ENCODE peak calls at places on chromosome 20, in four cellular contexts. S is H1, O is HepG2, V is K562. C is an unnamed sample.

GRCh38 chr20:56628873-56629463 is at the start of gene TFAP2C:
- DNase-seq in O (no peak), S (no peak), V (peak), C (no peak)

GRCh38 chr20:57654998-57655811 is 35.0 kb upstream of the ZBP1 start:
- DNase-seq in S (no peak), V (no peak), O (no peak), C (no peak)

GRCh38 chr20:13277663-13278295 is 56.7 kb downstream of the ISM1 start:
- DNase-seq in S (no peak), O (no peak), V (no peak), C (no peak)

GRCh38 chr20:57275334-57275733 is 8.9 kb upstream of the BMP7 start:
- DNase-seq in S (no peak), O (no peak), V (no peak), C (no peak)

GRCh38 chr20:22757424-22758189 is 173.2 kb upstream of the FOXA2 start:
- DNase-seq in V (peak), O (no peak), S (no peak), C (no peak)

GRCh38 chr20:32339116-32339515 is 19.0 kb upstream of the ASXL1 start:
- DNase-seq in V (no peak), S (no peak), O (no peak), C (no peak)

GRCh38 chr20:44448753-44449546 is 26.7 kb upstream of the TTPAL start:
- DNase-seq in S (peak), O (peak), V (peak), C (peak)

GRCh38 chr20:33940701-33941100 is 53.0 kb upstream of the RALY start:
- DNase-seq in S (no peak), O (no peak), V (no peak), C (no peak)

GRCh38 chr20:57159193-57159851 is 107.1 kb downstream of the BMP7 start:
- DNase-seq in S (no peak), V (no peak), O (no peak), C (no peak)

GRCh38 chr20:14453259-14453658 is 115.8 kb upstream of the FLRT3 start:
- DNase-seq in V (no peak), O (no peak), S (no peak), C (no peak)

GRCh38 chr20:8457978-8458377 is 325.9 kb downstream of the PLCB1 start:
- DNase-seq in V (no peak), O (no peak), S (no peak), C (no peak)

GRCh38 chr20:10655723-10656122 is 18.1 kb downstream of the JAG1 start:
- DNase-seq in V (no peak), O (no peak), S (no peak), C (no peak)

GRCh38 chr20:49993301-49993751 is 10.5 kb downstream of the SNAI1 start:
- DNase-seq in O (no peak), S (no peak), V (no peak), C (no peak)

GRCh38 chr20:56447227-56447626 is 21.2 kb upstream of the RTF2 start:
- DNase-seq in O (no peak), S (no peak), V (no peak), C (no peak)

GRCh38 chr20:13426870-13427269 is 205.8 kb downstream of the ISM1 start:
- DNase-seq in S (no peak), V (no peak), O (no peak), C (no peak)

GRCh38 chr20:61753196-61753942 is 312.3 kb downstream of the TAF4 start:
- DNase-seq in O (no peak), S (no peak), V (no peak), C (no peak)

DNA sequence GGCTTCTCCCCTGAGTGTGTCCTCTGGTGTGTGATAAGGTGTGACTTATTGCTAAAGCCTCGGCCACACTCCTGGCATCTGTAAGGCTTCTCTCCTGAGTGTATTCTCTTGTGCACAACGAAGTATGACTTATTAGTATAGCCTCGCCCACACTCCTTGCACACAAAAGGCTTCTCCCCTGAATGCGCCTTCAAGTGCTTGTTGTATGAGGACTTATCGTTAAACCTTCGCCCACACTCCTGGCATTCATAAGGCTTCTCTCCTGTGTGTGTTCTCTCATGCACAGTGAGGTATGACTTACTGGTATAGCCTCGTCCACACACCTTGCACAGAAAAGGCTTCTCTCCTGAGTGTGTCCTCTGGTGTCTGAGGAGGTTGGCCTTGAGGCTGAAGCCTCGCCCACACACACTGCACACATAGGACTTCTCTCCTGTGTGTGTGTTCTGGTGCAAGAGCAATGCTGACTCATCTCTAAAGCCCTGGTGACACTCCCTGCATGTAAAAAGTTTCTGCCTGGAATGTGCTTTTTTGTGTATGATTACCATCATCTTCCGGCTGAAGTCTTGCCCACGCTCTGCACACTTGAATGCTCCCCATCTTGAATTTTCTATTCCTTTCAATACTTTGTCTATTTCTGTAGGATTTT is 20.4 kb downstream of the ZNF337 start:
- DNase-seq in V (no peak), O (peak), S (no peak), C (no peak)
- TF ChIP-seq ZNF274 in V (no peak), O (no peak), S (no peak), C (no peak)

GRCh38 chr20:18701969-18702368 is 111.6 kb upstream of the SCP2D1 start:
- DNase-seq in V (no peak), S (no peak), O (no peak), C (no peak)

GRCh38 chr20:18702736-18703135 is 110.8 kb upstream of the SCP2D1 start:
- DNase-seq in O (no peak), V (no peak), S (no peak), C (no peak)

GRCh38 chr20:18705906-18706305 is 107.7 kb upstream of the SCP2D1 start:
- DNase-seq in S (no peak), V (no peak), O (no peak), C (no peak)

DNA sequence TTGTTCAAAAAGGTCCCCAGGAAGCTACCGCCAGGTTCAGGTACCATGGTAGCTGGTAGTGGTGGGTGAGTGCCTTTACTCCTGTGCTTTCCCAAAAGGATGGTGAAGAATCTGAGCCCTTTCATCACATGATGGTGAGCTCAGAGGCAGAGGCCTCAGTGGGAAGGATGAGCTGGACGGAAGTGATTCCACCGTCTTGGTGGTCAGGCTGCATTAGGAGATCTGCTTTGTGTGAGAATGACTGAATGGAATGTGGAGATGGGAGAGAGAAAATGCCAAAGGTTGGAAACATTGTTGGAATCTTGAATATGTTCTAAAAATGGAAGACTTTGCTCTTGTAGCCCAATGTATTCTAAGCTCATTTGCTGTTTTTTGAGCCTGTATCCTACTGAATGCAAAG is 108.1 kb upstream of the SCP2D1 start:
- DNase-seq in S (no peak), V (no peak), O (no peak), C (no peak)
- TF ChIP-seq BRCA1 in S (no peak), V (no peak), O (no peak), C (no peak)

GRCh38 chr20:53319716-53320115 is 273.9 kb downstream of the ZNF217 start:
- DNase-seq in O (no peak), V (no peak), S (no peak), C (no peak)

GRCh38 chr20:53322651-53323050 is 271.0 kb downstream of the ZNF217 start:
- DNase-seq in V (no peak), O (no peak), S (no peak), C (no peak)

GRCh38 chr20:53316221-53316937 is 277.3 kb downstream of the ZNF217 start:
- DNase-seq in V (no peak), O (no peak), S (peak), C (no peak)

GRCh38 chr20:53319200-53319599 is 274.4 kb downstream of the ZNF217 start:
- DNase-seq in V (no peak), S (no peak), O (no peak), C (no peak)

GRCh38 chr20:53321596-53321995 is 272.0 kb downstream of the ZNF217 start:
- DNase-seq in O (no peak), V (no peak), S (no peak), C (no peak)
- TF ChIP-seq EP300 in O (no peak), V (no peak), S (no peak), C (no peak)

GRCh38 chr20:36709126-36709525 is 36.8 kb downstream of the NDRG3 start:
- DNase-seq in V (no peak), S (no peak), O (no peak), C (no peak)
- TF ChIP-seq ZNF274 in V (no peak), S (no peak), O (no peak), C (no peak)

C was measured in GM12878.